ENCODE peak calls at places on chromosomes 12 and 14, in six cellular contexts. One of them, this sample, is unnamed.
A peak's percentile ranks its signal among the peaks of the same experiment; 100 is the strongest.

GRCh38 chr14:64722842-64723447 is 18.7 kb downstream of the PLEKHG3 start:
- DNase-seq in K562: no peak
- DNase-seq in H1: no peak
- DNase-seq in HepG2: no peak
- DNase-seq in SK-N-SH: no peak
- DNase-seq in GM12878: no peak
- DNase-seq in this sample: no peak

GRCh38 chr12:57112492-57113294 is 1.5 kb upstream of the STAT6 start:
- DNase-seq in H1: no peak
- DNase-seq in HepG2: no peak
- DNase-seq in K562: no peak
- DNase-seq in GM12878: no peak
- DNase-seq in SK-N-SH: no peak
- DNase-seq in this sample: no peak

GRCh38 chr14:102086972-102087761 is at the start of gene HSP90AA1:
- DNase-seq in GM12878: peak; percentile 60
- DNase-seq in SK-N-SH: peak; percentile 99
- DNase-seq in K562: peak; percentile 86
- DNase-seq in H1: peak; percentile 96
- DNase-seq in HepG2: peak; percentile 83
- DNase-seq in this sample: peak; percentile 92

GRCh38 chr14:96635850-96636249 is 133.7 kb downstream of the PAPOLA start:
- DNase-seq in H1: peak; percentile 31
- DNase-seq in SK-N-SH: peak; percentile 1
- DNase-seq in HepG2: no peak
- DNase-seq in K562: no peak
- DNase-seq in GM12878: no peak
- DNase-seq in this sample: no peak

GRCh38 chr12:53399896-53400295 is 19.9 kb downstream of the SP1 start:
- DNase-seq in K562: no peak
- DNase-seq in GM12878: no peak
- DNase-seq in H1: no peak
- DNase-seq in HepG2: no peak
- DNase-seq in SK-N-SH: no peak
- DNase-seq in this sample: no peak

GRCh38 chr12:95336387-95337067 is 118.9 kb downstream of the VEZT start:
- DNase-seq in SK-N-SH: peak; percentile 86
- DNase-seq in HepG2: peak; percentile 86
- DNase-seq in GM12878: no peak
- DNase-seq in H1: peak; percentile 74
- DNase-seq in K562: peak; percentile 10
- DNase-seq in this sample: no peak

GRCh38 chr12:28866715-28867503 is 282.2 kb upstream of the FAR2 start:
- DNase-seq in H1: no peak
- DNase-seq in HepG2: no peak
- DNase-seq in GM12878: no peak
- DNase-seq in SK-N-SH: no peak
- DNase-seq in K562: no peak
- DNase-seq in this sample: no peak

GRCh38 chr14:65373011-65373670 is 39.4 kb upstream of the FUT8 start:
- DNase-seq in H1: no peak
- DNase-seq in GM12878: no peak
- DNase-seq in SK-N-SH: no peak
- DNase-seq in K562: no peak
- DNase-seq in HepG2: no peak
- DNase-seq in this sample: no peak

GRCh38 chr12:93336344-93336743 is 41.4 kb upstream of the NUDT4 start:
- DNase-seq in GM12878: no peak
- DNase-seq in H1: no peak
- DNase-seq in K562: no peak
- DNase-seq in HepG2: peak; percentile 86
- DNase-seq in SK-N-SH: no peak
- DNase-seq in this sample: no peak

GRCh38 chr12:113190761-113191160 is 5.2 kb downstream of the RITA1 start:
- DNase-seq in SK-N-SH: peak; percentile 84
- DNase-seq in K562: peak; percentile 73
- DNase-seq in GM12878: no peak
- DNase-seq in H1: no peak
- DNase-seq in HepG2: peak; percentile 43
- DNase-seq in this sample: no peak

GRCh38 chr14:33393895-33394405 is 455.3 kb downstream of the NPAS3 start:
- DNase-seq in K562: no peak
- DNase-seq in SK-N-SH: no peak
- DNase-seq in GM12878: no peak
- DNase-seq in H1: no peak
- DNase-seq in HepG2: no peak
- DNase-seq in this sample: no peak

GRCh38 chr12:75207338-75208083 is 2.1 kb downstream of the KCNC2 start:
- DNase-seq in H1: no peak
- DNase-seq in SK-N-SH: peak; percentile 66
- DNase-seq in K562: no peak
- DNase-seq in GM12878: no peak
- DNase-seq in HepG2: no peak
- DNase-seq in this sample: no peak

GRCh38 chr12:87556985-87557384 is 472.2 kb downstream of the C12orf50 start:
- DNase-seq in H1: no peak
- DNase-seq in SK-N-SH: no peak
- DNase-seq in K562: no peak
- DNase-seq in HepG2: no peak
- DNase-seq in GM12878: no peak
- DNase-seq in this sample: no peak

GRCh38 chr12:14261096-14261495 is 104.4 kb upstream of the ATF7IP start:
- DNase-seq in H1: no peak
- DNase-seq in K562: no peak
- DNase-seq in SK-N-SH: no peak
- DNase-seq in HepG2: no peak
- DNase-seq in GM12878: no peak
- DNase-seq in this sample: no peak

GRCh38 chr14:96039633-96040311 is 610 bp downstream of the C14orf132 start:
- DNase-seq in H1: peak; percentile 69
- DNase-seq in HepG2: no peak
- DNase-seq in GM12878: no peak
- DNase-seq in SK-N-SH: peak; percentile 78
- DNase-seq in K562: no peak
- DNase-seq in this sample: no peak

GRCh38 chr12:105706321-105706972 is 376.0 kb downstream of the C12orf75 start:
- DNase-seq in H1: no peak
- DNase-seq in HepG2: no peak
- DNase-seq in K562: no peak
- DNase-seq in SK-N-SH: no peak
- DNase-seq in GM12878: no peak
- DNase-seq in this sample: no peak

GRCh38 chr12:132163041-132163910 is 19.0 kb downstream of the NOC4L start:
- DNase-seq in SK-N-SH: no peak
- DNase-seq in GM12878: no peak
- DNase-seq in HepG2: no peak
- DNase-seq in K562: no peak
- DNase-seq in H1: no peak
- DNase-seq in this sample: no peak

GRCh38 chr14:61965030-61965745 is 203.0 kb downstream of the SNAPC1 start:
- DNase-seq in HepG2: peak; percentile 25
- DNase-seq in SK-N-SH: no peak
- DNase-seq in K562: no peak
- DNase-seq in GM12878: no peak
- DNase-seq in H1: no peak
- DNase-seq in this sample: no peak

GRCh38 chr14:69183735-69184134 is 7.6 kb upstream of the EXD2 start:
- DNase-seq in GM12878: no peak
- DNase-seq in SK-N-SH: no peak
- DNase-seq in H1: peak; percentile 51
- DNase-seq in K562: no peak
- DNase-seq in HepG2: peak; percentile 15
- DNase-seq in this sample: no peak

GRCh38 chr12:132719141-132719953 is 8.7 kb downstream of the PGAM5 start:
- DNase-seq in GM12878: no peak
- DNase-seq in SK-N-SH: no peak
- DNase-seq in K562: no peak
- DNase-seq in H1: no peak
- DNase-seq in HepG2: no peak
- DNase-seq in this sample: no peak

GRCh38 chr14:26765768-26766550 is 168.1 kb upstream of the NOVA1 start:
- DNase-seq in GM12878: no peak
- DNase-seq in H1: no peak
- DNase-seq in K562: no peak
- DNase-seq in SK-N-SH: no peak
- DNase-seq in HepG2: no peak
- DNase-seq in this sample: peak; percentile 4

GRCh38 chr12:86050010-86050409 is 175.9 kb downstream of the NTS start:
- DNase-seq in HepG2: no peak
- DNase-seq in GM12878: no peak
- DNase-seq in K562: no peak
- DNase-seq in SK-N-SH: no peak
- DNase-seq in H1: no peak
- DNase-seq in this sample: no peak

GRCh38 chr14:72708708-72709475 is 185.0 kb downstream of the DPF3 start:
- DNase-seq in H1: no peak
- DNase-seq in HepG2: no peak
- DNase-seq in GM12878: no peak
- DNase-seq in K562: no peak
- DNase-seq in SK-N-SH: no peak
- DNase-seq in this sample: no peak

GRCh38 chr14:92352158-92352985 is 29.4 kb downstream of the SLC24A4 start:
- DNase-seq in H1: peak; percentile 71
- DNase-seq in SK-N-SH: no peak
- DNase-seq in GM12878: no peak
- DNase-seq in K562: peak; percentile 41
- DNase-seq in HepG2: peak; percentile 13
- DNase-seq in this sample: peak; percentile 18
- TF ChIP-seq GABPA in H1: no peak
- TF ChIP-seq GABPA in SK-N-SH: no peak
- TF ChIP-seq GABPA in GM12878: no peak
- TF ChIP-seq GABPA in K562: no peak
- TF ChIP-seq GABPA in HepG2: no peak
- TF ChIP-seq GABPA in this sample: no peak

GRCh38 chr12:63301311-63301710 is 150.3 kb upstream of the AVPR1A start:
- DNase-seq in H1: no peak
- DNase-seq in HepG2: no peak
- DNase-seq in SK-N-SH: no peak
- DNase-seq in GM12878: no peak
- DNase-seq in K562: no peak
- DNase-seq in this sample: no peak

GRCh38 chr12:63298386-63298930 is 147.5 kb upstream of the AVPR1A start:
- DNase-seq in H1: no peak
- DNase-seq in HepG2: no peak
- DNase-seq in SK-N-SH: no peak
- DNase-seq in K562: no peak
- DNase-seq in GM12878: no peak
- DNase-seq in this sample: no peak

GRCh38 chr12:63302941-63303536 is 152.0 kb upstream of the AVPR1A start:
- DNase-seq in HepG2: no peak
- DNase-seq in GM12878: no peak
- DNase-seq in H1: no peak
- DNase-seq in K562: no peak
- DNase-seq in SK-N-SH: no peak
- DNase-seq in this sample: no peak

GRCh38 chr12:63304844-63305243 is 153.8 kb upstream of the AVPR1A start:
- DNase-seq in GM12878: no peak
- DNase-seq in SK-N-SH: no peak
- DNase-seq in K562: no peak
- DNase-seq in H1: no peak
- DNase-seq in HepG2: no peak
- DNase-seq in this sample: no peak

DNA sequence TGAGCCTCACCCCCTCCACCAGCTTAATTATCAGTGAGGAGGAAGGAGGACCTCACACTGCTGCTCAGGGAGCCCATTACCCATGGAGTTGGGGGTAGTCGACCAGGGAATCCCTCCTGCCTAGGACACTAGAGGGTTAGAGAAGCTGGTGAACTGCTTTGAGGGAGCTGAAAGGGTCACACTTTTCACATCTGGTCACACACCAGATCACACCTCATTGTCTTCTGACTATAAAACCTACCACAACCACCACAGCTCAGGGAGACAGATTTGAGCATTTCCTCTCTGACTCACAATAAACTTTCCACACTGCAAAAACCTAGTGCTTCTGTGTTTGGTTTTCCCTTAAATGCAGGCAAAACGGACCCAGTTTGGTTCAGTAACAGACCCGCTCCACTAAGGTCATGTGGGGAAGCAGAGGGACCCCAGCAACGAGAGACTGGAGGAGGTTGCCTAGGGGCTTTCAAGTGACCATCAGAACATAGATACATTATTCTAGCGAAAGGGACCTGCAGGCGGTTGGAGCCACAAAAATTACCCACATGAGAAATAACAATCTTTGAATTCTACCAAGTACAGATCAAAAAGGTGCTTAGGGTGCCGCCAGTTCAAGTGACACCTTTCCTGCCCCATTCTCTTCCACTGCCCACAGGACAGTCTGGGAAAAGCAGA is 151.4 kb upstream of the AVPR1A start:
- DNase-seq in H1: no peak
- DNase-seq in HepG2: no peak
- DNase-seq in GM12878: peak; percentile 41
- DNase-seq in K562: no peak
- DNase-seq in SK-N-SH: no peak
- DNase-seq in this sample: no peak
- TF ChIP-seq GABPA in H1: no peak
- TF ChIP-seq GABPA in HepG2: no peak
- TF ChIP-seq GABPA in GM12878: no peak
- TF ChIP-seq GABPA in K562: no peak
- TF ChIP-seq GABPA in SK-N-SH: no peak
- TF ChIP-seq GABPA in this sample: no peak

GRCh38 chr12:6278439-6279255 is 31.8 kb upstream of the PLEKHG6 start:
- DNase-seq in H1: peak; percentile 97
- DNase-seq in HepG2: peak; percentile 69
- DNase-seq in SK-N-SH: peak; percentile 98
- DNase-seq in GM12878: no peak
- DNase-seq in K562: peak; percentile 92
- DNase-seq in this sample: peak; percentile 63
- TF ChIP-seq GABPA in H1: no peak
- TF ChIP-seq GABPA in HepG2: no peak
- TF ChIP-seq GABPA in SK-N-SH: no peak
- TF ChIP-seq GABPA in GM12878: no peak
- TF ChIP-seq GABPA in K562: no peak
- TF ChIP-seq GABPA in this sample: no peak

DNA sequence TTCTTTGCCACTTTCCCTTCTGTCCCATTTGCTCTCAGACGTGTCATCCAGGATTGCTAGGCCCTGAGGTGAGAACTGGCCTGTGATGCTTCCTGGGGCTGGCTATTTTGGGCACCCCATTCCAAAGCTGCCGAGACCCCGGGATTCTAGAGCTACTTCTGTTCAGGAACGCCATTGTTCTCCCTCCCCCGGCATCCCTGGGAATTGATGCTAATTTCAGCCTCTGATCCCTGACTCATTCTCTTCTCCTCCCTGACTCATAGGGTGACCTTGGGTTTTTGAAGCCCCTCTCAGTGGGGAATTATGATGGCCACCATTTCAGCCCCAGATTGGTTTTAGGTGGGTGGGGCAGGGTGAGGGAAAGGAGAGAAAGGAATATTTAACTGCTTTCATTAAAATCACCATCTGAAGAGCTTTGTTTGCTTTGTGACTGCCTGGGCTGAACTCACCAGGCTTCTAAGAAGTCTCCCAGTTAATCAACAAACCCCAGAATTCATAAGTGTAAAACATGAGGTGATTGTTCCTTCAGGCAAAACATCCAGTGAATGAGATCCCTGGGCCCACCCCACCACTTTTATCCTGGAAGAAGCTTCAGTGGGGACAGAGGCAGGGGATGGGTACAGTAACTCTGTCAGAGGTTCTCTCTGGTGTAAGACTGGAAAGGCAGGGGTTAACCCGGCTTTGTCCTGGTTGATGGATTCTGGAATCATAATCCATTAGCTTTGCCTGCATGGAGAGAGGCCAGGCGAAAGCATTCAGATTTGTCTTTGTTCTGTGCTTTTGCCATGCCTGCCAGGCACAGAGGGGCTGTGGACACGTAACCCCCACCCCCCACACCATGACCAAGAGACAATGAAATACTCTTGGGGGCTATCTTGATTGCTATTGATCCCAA is 16.5 kb downstream of the PDE1B start:
- DNase-seq in GM12878: no peak
- DNase-seq in HepG2: no peak
- DNase-seq in H1: no peak
- DNase-seq in SK-N-SH: no peak
- DNase-seq in K562: no peak
- DNase-seq in this sample: no peak
- TF ChIP-seq GABPA in GM12878: no peak
- TF ChIP-seq GABPA in HepG2: no peak
- TF ChIP-seq GABPA in H1: no peak
- TF ChIP-seq GABPA in SK-N-SH: no peak
- TF ChIP-seq GABPA in K562: no peak
- TF ChIP-seq GABPA in this sample: no peak